ENCODE peak calls at places on chromosomes 3 and 15, in nine cellular contexts. S is suprapubic skin, Q is psoas muscle, L is neural progenitor cell, J is upper lobe of left lung, G is mammary epithelial cell, E is right lobe of liver, Y is right cardiac atrium, A is sigmoid colon. X is an unnamed sample.

GRCh38 chr3:176699307-176699706 is 498.0 kb downstream of the TBL1XR1 start:
- DNase-seq in J (no peak), A (no peak), E (no peak), L (no peak), G (no peak), S (no peak), Y (no peak), Q (no peak), X (no peak)

GRCh38 chr3:94593531-94594150 is 530.8 kb downstream of the NSUN3 start:
- DNase-seq in E (no peak), J (no peak), G (no peak), Y (no peak), Q (no peak), S (no peak), L (no peak), A (no peak), X (no peak)

GRCh38 chr3:8554725-8555621 is 53.4 kb downstream of the LMCD1 start:
- DNase-seq in J (peak; percentile 34), G (no peak), Q (peak; percentile 72), Y (peak; percentile 63), E (no peak), L (peak; percentile 50), A (no peak), S (peak; percentile 79), X (no peak)

GRCh38 chr3:119527731-119528130 is 29.4 kb downstream of the TIMMDC1 start:
- DNase-seq in L (no peak), G (no peak), A (no peak), J (no peak), Y (no peak), Q (no peak), E (no peak), S (no peak), X (no peak)

GRCh38 chr3:15428539-15428938 is 1.1 kb downstream of the EAF1 start:
- DNase-seq in S (no peak), G (peak; percentile 90), E (no peak), A (no peak), Q (no peak), J (no peak), L (no peak), Y (no peak), X (no peak)

GRCh38 chr3:71304684-71305083 is 278.8 kb downstream of the FOXP1 start:
- DNase-seq in E (no peak), Y (peak; percentile 22), Q (no peak), S (no peak), J (no peak), G (peak; percentile 16), A (no peak), L (no peak), X (no peak)

GRCh38 chr15:73323956-73324355 is 44.8 kb downstream of the HCN4 start:
- DNase-seq in S (peak; percentile 36), J (peak; percentile 78), E (peak; percentile 8), Q (no peak), L (no peak), A (peak; percentile 54), Y (no peak), G (no peak), X (peak; percentile 59)

GRCh38 chr15:45634442-45635190 is at the start of gene SQOR:
- DNase-seq in L (peak; percentile 72), S (peak; percentile 94), E (peak; percentile 92), Q (peak; percentile 96), G (peak; percentile 92), Y (peak; percentile 91), J (peak; percentile 96), A (peak; percentile 95), X (peak; percentile 96)

GRCh38 chr3:99504258-99504657 is 134.1 kb upstream of the COL8A1 start:
- DNase-seq in Y (no peak), Q (no peak), S (no peak), A (no peak), L (no peak), E (no peak), J (no peak), G (no peak), X (no peak)

GRCh38 chr3:101252307-101252706 is 68.1 kb downstream of the IMPG2 start:
- DNase-seq in J (no peak), G (no peak), S (no peak), Y (no peak), Q (no peak), E (no peak), A (no peak), L (no peak), X (no peak)

GRCh38 chr3:32837789-32838188 is 20.0 kb downstream of the TRIM71 start:
- DNase-seq in Y (no peak), L (peak; percentile 63), G (no peak), S (no peak), Q (no peak), E (no peak), J (no peak), A (no peak), X (no peak)

GRCh38 chr3:32837366-32837765 is 19.6 kb downstream of the TRIM71 start:
- DNase-seq in L (no peak), Q (no peak), E (no peak), A (no peak), G (no peak), Y (no peak), S (no peak), J (no peak), X (peak; percentile 27)

GRCh38 chr3:32835049-32835371 is 17.2 kb downstream of the TRIM71 start:
- DNase-seq in E (no peak), A (no peak), J (no peak), Q (no peak), Y (no peak), G (no peak), L (no peak), S (no peak), X (no peak)

GRCh38 chr3:32835943-32836342 is 18.1 kb downstream of the TRIM71 start:
- DNase-seq in A (no peak), L (peak; percentile 50), Q (no peak), S (no peak), Y (no peak), J (no peak), G (no peak), E (no peak), X (peak; percentile 13)

DNA sequence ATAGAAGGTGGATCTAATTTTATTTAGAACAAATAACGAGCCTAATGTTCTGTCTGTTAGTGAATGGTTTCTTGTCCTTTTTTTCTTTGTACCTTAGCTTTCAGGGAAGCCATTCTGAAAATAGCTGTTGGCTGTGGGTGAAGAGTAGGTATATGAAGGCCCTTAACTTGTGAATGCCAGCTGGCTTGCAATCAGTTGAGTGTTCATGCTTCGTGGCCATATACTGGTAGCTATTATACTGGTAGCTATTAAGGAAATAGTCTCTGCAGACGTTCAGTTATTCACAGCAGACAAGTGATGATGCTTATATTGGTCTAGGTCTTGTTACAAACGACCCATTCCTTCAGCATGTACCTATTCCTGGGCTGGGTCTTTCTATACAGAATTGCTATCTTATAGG is 18.8 kb downstream of the TRIM71 start:
- DNase-seq in A (no peak), J (no peak), Y (no peak), L (no peak), Q (no peak), S (no peak), G (no peak), E (no peak), X (no peak)
- H3K4me1 ChIP-seq in A (no peaks in the 10 kb centered on the region), J (peaks cover 7% of the 10 kb centered on the region), Y (no peaks in the 10 kb centered on the region), L (peaks cover 93% of the 10 kb centered on the region), Q (no peaks in the 10 kb centered on the region), S (no peaks in the 10 kb centered on the region), G (no peaks in the 10 kb centered on the region), E (no peaks in the 10 kb centered on the region), X (no peaks in the 10 kb centered on the region)

GRCh38 chr3:50193746-50194127 is 2.3 kb downstream of the GNAT1 start:
- DNase-seq in G (no peak), Q (no peak), Y (no peak), S (no peak), E (no peak), J (no peak), A (no peak), L (no peak), X (no peak)
- H3K4me3 ChIP-seq in G (no peak overlapping the region), Q (no peak overlapping the region), Y (no peak overlapping the region), S (no peak overlapping the region), E (no peak overlapping the region), J (no peak overlapping the region), A (no peak overlapping the region), L (no peak overlapping the region), X (no peak overlapping the region)

GRCh38 chr3:52090131-52090548 is 33.8 kb upstream of the DUSP7 start:
- DNase-seq in A (no peak), E (no peak), L (no peak), Q (peak; percentile 67), S (no peak), G (peak; percentile 54), J (no peak), Y (peak; percentile 59), X (no peak)

GRCh38 chr3:52086939-52087675 is 30.7 kb upstream of the DUSP7 start:
- DNase-seq in J (no peak), A (no peak), E (no peak), Y (peak; percentile 36), G (no peak), L (no peak), S (no peak), Q (peak; percentile 46), X (peak; percentile 69)

GRCh38 chr3:52087728-52088127 is 31.4 kb upstream of the DUSP7 start:
- DNase-seq in S (no peak), L (no peak), Y (peak; percentile 5), G (no peak), J (no peak), E (no peak), Q (peak; percentile 38), A (no peak), X (peak; percentile 29)

GRCh38 chr3:52089691-52090090 is 33.3 kb upstream of the DUSP7 start:
- DNase-seq in Y (peak; percentile 5), J (no peak), E (no peak), G (no peak), L (no peak), Q (peak; percentile 21), A (no peak), S (no peak), X (peak; percentile 25)

DNA sequence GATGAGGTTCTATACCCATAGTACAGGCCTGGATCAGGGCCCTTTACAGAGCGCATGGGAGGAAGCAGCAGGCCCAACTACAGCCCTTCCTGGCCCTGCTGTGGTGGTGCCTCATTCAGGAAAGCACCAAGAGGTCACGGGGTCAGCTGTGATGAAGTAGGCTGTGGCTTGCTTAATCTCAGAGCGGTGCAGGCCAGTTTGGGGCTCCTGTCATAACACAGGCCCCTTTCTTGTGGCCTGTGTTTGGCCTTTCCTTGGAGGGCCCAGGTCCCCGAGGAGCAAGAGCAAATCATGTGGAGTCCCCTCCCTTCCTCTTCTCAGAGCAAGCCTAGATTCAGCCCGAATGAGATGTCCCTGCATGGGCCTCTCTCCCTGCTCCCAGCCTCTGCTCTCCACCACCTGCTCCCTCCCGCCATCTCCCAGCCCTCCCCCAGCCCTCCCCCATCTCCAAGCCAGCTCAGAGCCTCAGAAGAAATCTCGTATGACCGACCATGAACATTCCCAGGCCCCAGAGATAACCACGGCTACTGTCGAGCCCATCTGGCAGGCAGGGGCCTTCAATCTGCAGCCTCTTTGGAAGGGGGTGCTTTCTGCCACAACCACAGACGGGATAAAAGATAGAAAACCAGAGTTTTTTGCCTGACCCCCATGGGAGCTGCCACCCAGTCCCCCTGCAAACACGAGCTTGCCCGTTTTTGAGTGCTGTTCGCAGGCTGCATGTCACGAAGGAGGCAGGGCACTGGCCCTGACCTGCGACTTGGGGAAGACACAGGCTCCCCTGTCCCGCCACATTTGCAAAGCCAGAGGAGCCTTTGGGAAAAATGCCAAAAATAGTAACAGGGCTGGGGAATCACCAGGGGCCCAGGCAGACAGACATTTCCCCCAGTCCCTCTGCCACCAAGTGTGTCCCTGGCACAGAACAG is 32.3 kb upstream of the DUSP7 start:
- DNase-seq in E (peak; percentile 56), Y (peak; percentile 66), G (peak; percentile 53), S (no peak), Q (peak; percentile 67), L (peak; percentile 37), J (no peak), A (no peak), X (peak; percentile 65)
- H3K27ac ChIP-seq in E (no peak overlapping the region), Y (peak overlapping the region; percentile 8), G (no peak overlapping the region), S (no peak overlapping the region), Q (peak overlapping the region; percentile 59), L (no peak overlapping the region), J (peak overlapping the region; percentile 72), A (no peak overlapping the region), X (no peak overlapping the region)

GRCh38 chr15:64620991-64621495 is 154.3 kb downstream of the RBPMS2 start:
- DNase-seq in L (no peak), Y (no peak), S (no peak), E (no peak), Q (no peak), G (no peak), J (no peak), A (no peak), X (no peak)
- H3K4me1 ChIP-seq in L (peaks cover 11% of the 10 kb centered on the region), Y (peaks cover 6% of the 10 kb centered on the region), S (peaks cover 35% of the 10 kb centered on the region), E (no peaks in the 10 kb centered on the region), Q (peaks cover 29% of the 10 kb centered on the region), G (peaks cover 18% of the 10 kb centered on the region), J (peaks cover 41% of the 10 kb centered on the region), A (peaks cover 55% of the 10 kb centered on the region), X (peaks cover 36% of the 10 kb centered on the region)

X was measured in upper lobe of right lung.